ENCODE peak calls at places on chromosomes 13 and 19, in four cellular contexts. G is HepG2, E is A549, T is SK-N-SH. V is an unnamed sample.

GRCh38 chr19:14347999-14348889 is 33.0 kb upstream of the ADGRE5 start:
- DNase-seq in G (peak), E (peak), T (peak), V (no peak)

GRCh38 chr13:113903361-113903760 is 39.5 kb upstream of the GAS6 start:
- DNase-seq in G (no peak), E (no peak), T (no peak), V (no peak)

GRCh38 chr19:19871932-19872331 is 6.2 kb downstream of the ZNF253 start:
- DNase-seq in G (no peak), E (no peak), T (no peak), V (no peak)

GRCh38 chr13:27130223-27131015 is 41.2 kb downstream of the USP12 start:
- DNase-seq in G (no peak), E (no peak), T (no peak), V (no peak)

GRCh38 chr13:106612688-106613087 is 44.8 kb upstream of the ARGLU1 start:
- DNase-seq in G (no peak), E (no peak), T (no peak), V (no peak)

GRCh38 chr13:97724450-97724849 is 229.0 kb upstream of the IPO5 start:
- DNase-seq in G (no peak), E (no peak), T (no peak), V (no peak)

GRCh38 chr13:42327725-42328124 is 55.8 kb downstream of the AKAP11 start:
- DNase-seq in G (no peak), E (no peak), T (no peak), V (no peak)

GRCh38 chr13:98313938-98314292 is 136.8 kb upstream of the RNF113B start:
- DNase-seq in G (no peak), E (no peak), T (peak), V (no peak)

GRCh38 chr19:29665826-29666633 is 769 bp downstream of the PLEKHF1 start:
- DNase-seq in G (no peak), E (no peak), T (peak), V (no peak)

DNA sequence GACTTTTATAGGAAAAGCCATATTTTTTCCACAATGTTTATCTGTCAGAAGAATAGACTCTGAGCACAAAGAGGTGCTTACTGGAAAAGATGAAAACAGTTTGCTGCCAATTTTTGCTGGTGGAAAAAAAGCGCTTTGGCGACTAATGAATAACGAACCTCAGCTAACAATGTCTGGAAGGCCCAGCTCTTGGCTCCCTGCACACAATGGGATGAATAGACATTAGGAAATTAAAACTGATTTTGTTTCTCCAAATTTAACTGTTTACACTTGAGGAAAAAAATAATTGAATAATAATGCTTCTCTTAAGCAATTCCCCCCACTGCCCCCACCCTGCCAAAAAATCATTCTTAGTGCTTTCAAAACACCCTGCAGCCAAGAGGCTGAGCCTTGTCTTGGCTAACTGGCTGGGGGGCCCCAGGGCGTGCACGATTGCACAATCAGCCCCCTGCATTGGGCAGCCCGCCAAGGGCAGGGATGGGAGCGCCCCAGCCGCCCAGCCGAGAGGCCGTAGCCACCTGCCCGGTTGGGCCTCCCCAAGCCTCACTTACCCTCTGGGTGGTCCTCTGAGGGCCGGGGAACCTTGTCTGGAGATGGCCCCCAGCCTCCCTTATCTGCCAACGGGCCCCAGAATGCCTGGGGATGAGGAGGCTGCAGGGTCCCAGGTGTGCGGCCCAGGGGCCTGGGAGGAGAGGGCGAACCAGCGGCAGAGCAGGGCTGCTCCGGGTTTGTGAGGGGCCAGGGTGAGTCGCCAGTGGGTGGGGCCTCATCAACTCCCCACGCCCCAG is 16.8 kb downstream of the CEBPG start:
- DNase-seq in G (no peak), E (no peak), T (peak), V (no peak)
- TF ChIP-seq PBX3 in G (no peak), E (no peak), T (no peak), V (no peak)

GRCh38 chr19:57583521-57584416 is at the start of gene ZIK1:
- DNase-seq in G (peak), E (no peak), T (peak), V (peak)

GRCh38 chr19:57583104-57583520 is 833 bp upstream of the ZIK1 start:
- DNase-seq in G (no peak), E (no peak), T (no peak), V (no peak)

DNA sequence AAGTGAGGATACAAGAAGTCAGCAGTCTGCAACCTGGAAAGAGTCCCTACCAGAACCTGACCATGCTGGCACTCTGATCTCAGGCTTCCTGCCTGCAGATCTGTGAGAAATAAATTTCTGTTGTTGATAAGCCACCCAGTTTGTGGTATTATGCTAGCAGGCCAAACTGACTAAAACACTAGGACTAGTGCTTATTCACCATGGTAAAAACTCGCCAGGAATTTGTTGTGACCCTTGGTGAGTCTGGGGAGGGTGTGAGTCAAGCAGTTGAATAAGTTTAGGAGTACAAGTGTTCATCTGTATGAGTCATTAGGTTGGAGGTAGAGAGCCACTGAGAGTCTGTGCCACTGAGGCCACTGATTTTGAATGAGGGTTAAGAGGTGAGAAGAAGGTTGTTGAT is 3.6 kb downstream of the ZIK1 start:
- DNase-seq in G (no peak), E (no peak), T (no peak), V (no peak)
- TF ChIP-seq PBX3 in G (no peak), E (no peak), T (no peak), V (no peak)

GRCh38 chr19:38908854-38909253 is 3.1 kb downstream of the CCER2 start:
- DNase-seq in G (no peak), E (no peak), T (no peak), V (no peak)
- TF ChIP-seq PBX3 in G (no peak), E (no peak), T (no peak), V (no peak)

GRCh38 chr19:30896551-30896950 is 452.7 kb downstream of the TSHZ3 start:
- DNase-seq in G (no peak), E (no peak), T (no peak), V (no peak)
- TF ChIP-seq PBX3 in G (no peak), E (no peak), T (no peak), V (no peak)

DNA sequence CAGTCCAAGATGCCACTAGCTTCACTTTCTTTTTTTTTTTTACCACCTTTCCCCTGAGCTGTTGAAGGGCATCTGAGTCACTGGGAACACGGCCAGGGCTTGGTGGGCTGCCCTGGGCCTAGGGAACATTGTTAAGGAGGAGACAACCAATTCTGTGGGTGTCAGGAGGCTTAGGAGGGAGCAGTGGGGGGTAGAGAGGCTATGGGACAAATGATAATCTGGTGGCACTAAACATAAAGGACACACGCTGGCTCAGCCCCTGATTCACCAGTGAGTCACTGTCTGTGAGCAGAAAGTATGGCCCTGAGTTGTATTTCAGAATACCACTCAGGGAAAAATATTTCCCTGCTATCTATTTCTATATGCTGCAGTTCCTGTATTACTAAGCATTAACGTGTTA is 207.8 kb downstream of the DCLK1 start:
- DNase-seq in G (no peak), E (peak), T (no peak), V (no peak)
- TF ChIP-seq PBX3 in G (no peak), E (no peak), T (peak), V (no peak)

GRCh38 chr19:8004723-8005513 is 523 bp downstream of the ELAVL1 start:
- DNase-seq in G (no peak), E (no peak), T (peak), V (no peak)
- TF ChIP-seq PBX3 in G (no peak), E (no peak), T (no peak), V (no peak)

V was measured in GM12878.